ENCODE peak calls at places on chromosome 11, in ten cellular contexts. One of them, this sample, is unnamed.

GRCh38 chr11:65868076-65868667 is 4.4 kb downstream of the EFEMP2 start:
- DNase-seq in uterus: peak; percentile 42
- DNase-seq in nephron progenitor cell: no peak
- DNase-seq in psoas muscle: no peak
- DNase-seq in WTC11: peak; percentile 73
- DNase-seq in A549: no peak
- DNase-seq in GM13976: no peak
- DNase-seq in GM12865: peak; percentile 39
- DNase-seq in HCT116: no peak
- DNase-seq in GM20000: no peak
- DNase-seq in this sample: no peak

GRCh38 chr11:113351061-113351460 is 36.5 kb upstream of the ANKK1 start:
- DNase-seq in WTC11: no peak
- DNase-seq in uterus: no peak
- DNase-seq in psoas muscle: no peak
- DNase-seq in GM12865: no peak
- DNase-seq in nephron progenitor cell: no peak
- DNase-seq in GM13976: no peak
- DNase-seq in HCT116: no peak
- DNase-seq in A549: no peak
- DNase-seq in GM20000: no peak
- DNase-seq in this sample: no peak

GRCh38 chr11:84648413-84648812 is 978.7 kb downstream of the DLG2 start:
- DNase-seq in GM12865: no peak
- DNase-seq in nephron progenitor cell: no peak
- DNase-seq in HCT116: no peak
- DNase-seq in uterus: no peak
- DNase-seq in psoas muscle: no peak
- DNase-seq in WTC11: peak; percentile 44
- DNase-seq in A549: no peak
- DNase-seq in GM13976: no peak
- DNase-seq in GM20000: no peak
- DNase-seq in this sample: no peak

GRCh38 chr11:95282337-95282751 is 51.3 kb upstream of the SESN3 start:
- DNase-seq in uterus: no peak
- DNase-seq in GM13976: no peak
- DNase-seq in WTC11: no peak
- DNase-seq in nephron progenitor cell: no peak
- DNase-seq in GM20000: no peak
- DNase-seq in psoas muscle: no peak
- DNase-seq in GM12865: no peak
- DNase-seq in HCT116: no peak
- DNase-seq in A549: no peak
- DNase-seq in this sample: no peak

GRCh38 chr11:130915556-130916237 is 582 bp downstream of the SNX19 start:
- DNase-seq in nephron progenitor cell: no peak
- DNase-seq in A549: no peak
- DNase-seq in uterus: no peak
- DNase-seq in psoas muscle: peak; percentile 50
- DNase-seq in GM13976: no peak
- DNase-seq in HCT116: no peak
- DNase-seq in GM12865: peak; percentile 37
- DNase-seq in WTC11: no peak
- DNase-seq in GM20000: no peak
- DNase-seq in this sample: no peak

GRCh38 chr11:63839508-63840355 is 822 bp downstream of the MARK2 start:
- DNase-seq in WTC11: no peak
- DNase-seq in GM12865: peak; percentile 55
- DNase-seq in psoas muscle: peak; percentile 62
- DNase-seq in HCT116: no peak
- DNase-seq in A549: no peak
- DNase-seq in GM13976: peak; percentile 23
- DNase-seq in uterus: peak; percentile 42
- DNase-seq in nephron progenitor cell: no peak
- DNase-seq in GM20000: no peak
- DNase-seq in this sample: no peak

GRCh38 chr11:76978239-76978638 is 56.0 kb upstream of the B3GNT6 start:
- DNase-seq in GM12865: no peak
- DNase-seq in HCT116: no peak
- DNase-seq in nephron progenitor cell: no peak
- DNase-seq in psoas muscle: no peak
- DNase-seq in WTC11: no peak
- DNase-seq in A549: no peak
- DNase-seq in GM13976: no peak
- DNase-seq in uterus: no peak
- DNase-seq in GM20000: no peak
- DNase-seq in this sample: no peak

GRCh38 chr11:28659716-28660348 is 551.6 kb downstream of the METTL15 start:
- DNase-seq in GM12865: no peak
- DNase-seq in WTC11: no peak
- DNase-seq in nephron progenitor cell: no peak
- DNase-seq in A549: no peak
- DNase-seq in psoas muscle: no peak
- DNase-seq in GM13976: no peak
- DNase-seq in GM20000: no peak
- DNase-seq in HCT116: no peak
- DNase-seq in uterus: no peak
- DNase-seq in this sample: no peak

GRCh38 chr11:35602160-35602793 is 16.0 kb upstream of the FJX1 start:
- DNase-seq in uterus: no peak
- DNase-seq in HCT116: no peak
- DNase-seq in A549: no peak
- DNase-seq in GM12865: no peak
- DNase-seq in GM13976: no peak
- DNase-seq in WTC11: no peak
- DNase-seq in psoas muscle: no peak
- DNase-seq in nephron progenitor cell: no peak
- DNase-seq in GM20000: no peak
- DNase-seq in this sample: no peak

GRCh38 chr11:128522063-128522942 is 65.1 kb downstream of the ETS1 start:
- DNase-seq in A549: peak; percentile 62
- DNase-seq in GM20000: peak; percentile 97
- DNase-seq in psoas muscle: peak; percentile 96
- DNase-seq in WTC11: peak; percentile 93
- DNase-seq in GM12865: peak; percentile 96
- DNase-seq in HCT116: peak; percentile 82
- DNase-seq in uterus: peak; percentile 92
- DNase-seq in nephron progenitor cell: peak; percentile 94
- DNase-seq in GM13976: peak; percentile 96
- DNase-seq in this sample: peak; percentile 88

GRCh38 chr11:367956-368413 is 1.3 kb upstream of the B4GALNT4 start:
- DNase-seq in GM12865: no peak
- DNase-seq in GM20000: no peak
- DNase-seq in uterus: no peak
- DNase-seq in WTC11: no peak
- DNase-seq in psoas muscle: no peak
- DNase-seq in GM13976: no peak
- DNase-seq in nephron progenitor cell: no peak
- DNase-seq in A549: no peak
- DNase-seq in HCT116: no peak
- DNase-seq in this sample: no peak

GRCh38 chr11:130202818-130203671 is 43.5 kb downstream of the ST14 start:
- DNase-seq in nephron progenitor cell: no peak
- DNase-seq in WTC11: no peak
- DNase-seq in GM12865: no peak
- DNase-seq in uterus: no peak
- DNase-seq in A549: no peak
- DNase-seq in GM20000: peak; percentile 12
- DNase-seq in HCT116: no peak
- DNase-seq in GM13976: no peak
- DNase-seq in psoas muscle: no peak
- DNase-seq in this sample: no peak

GRCh38 chr11:110531056-110531756 is 101.5 kb downstream of the FDX1 start:
- DNase-seq in WTC11: no peak
- DNase-seq in uterus: no peak
- DNase-seq in GM12865: no peak
- DNase-seq in HCT116: no peak
- DNase-seq in nephron progenitor cell: peak; percentile 5
- DNase-seq in GM13976: no peak
- DNase-seq in A549: no peak
- DNase-seq in psoas muscle: no peak
- DNase-seq in GM20000: no peak
- DNase-seq in this sample: no peak

GRCh38 chr11:45252877-45253276 is 33.3 kb downstream of the SYT13 start:
- DNase-seq in A549: no peak
- DNase-seq in nephron progenitor cell: no peak
- DNase-seq in GM13976: no peak
- DNase-seq in GM20000: no peak
- DNase-seq in GM12865: no peak
- DNase-seq in uterus: no peak
- DNase-seq in HCT116: no peak
- DNase-seq in WTC11: no peak
- DNase-seq in psoas muscle: no peak
- DNase-seq in this sample: no peak

GRCh38 chr11:95081412-95081811 is 8.2 kb upstream of the ENDOD1 start:
- DNase-seq in psoas muscle: peak; percentile 46
- DNase-seq in HCT116: no peak
- DNase-seq in uterus: peak; percentile 41
- DNase-seq in GM20000: no peak
- DNase-seq in GM12865: no peak
- DNase-seq in A549: no peak
- DNase-seq in GM13976: no peak
- DNase-seq in nephron progenitor cell: no peak
- DNase-seq in WTC11: no peak
- DNase-seq in this sample: no peak

GRCh38 chr11:117903505-117904382 is 25.5 kb downstream of the TMPRSS13 start:
- DNase-seq in GM20000: no peak
- DNase-seq in HCT116: no peak
- DNase-seq in A549: no peak
- DNase-seq in WTC11: no peak
- DNase-seq in psoas muscle: peak; percentile 32
- DNase-seq in uterus: peak; percentile 16
- DNase-seq in GM12865: no peak
- DNase-seq in nephron progenitor cell: no peak
- DNase-seq in GM13976: no peak
- DNase-seq in this sample: no peak

GRCh38 chr11:63504933-63505586 is 824 bp upstream of the LGALS12 start:
- DNase-seq in GM12865: no peak
- DNase-seq in nephron progenitor cell: no peak
- DNase-seq in GM20000: peak; percentile 3
- DNase-seq in psoas muscle: peak; percentile 63
- DNase-seq in A549: no peak
- DNase-seq in uterus: no peak
- DNase-seq in GM13976: no peak
- DNase-seq in WTC11: no peak
- DNase-seq in HCT116: no peak
- DNase-seq in this sample: no peak

GRCh38 chr11:29093416-29093815 is 923.4 kb downstream of the KCNA4 start:
- DNase-seq in GM13976: no peak
- DNase-seq in GM20000: no peak
- DNase-seq in GM12865: no peak
- DNase-seq in A549: peak; percentile 33
- DNase-seq in WTC11: no peak
- DNase-seq in psoas muscle: no peak
- DNase-seq in uterus: no peak
- DNase-seq in nephron progenitor cell: no peak
- DNase-seq in HCT116: no peak
- DNase-seq in this sample: no peak

GRCh38 chr11:119891392-119891791 is 162.4 kb upstream of the NECTIN1 start:
- DNase-seq in GM20000: no peak
- DNase-seq in nephron progenitor cell: no peak
- DNase-seq in WTC11: no peak
- DNase-seq in uterus: no peak
- DNase-seq in HCT116: no peak
- DNase-seq in GM13976: no peak
- DNase-seq in GM12865: no peak
- DNase-seq in A549: no peak
- DNase-seq in psoas muscle: no peak
- DNase-seq in this sample: no peak

GRCh38 chr11:34250732-34251639 is 106.8 kb downstream of the ABTB2 start:
- DNase-seq in uterus: peak; percentile 35
- DNase-seq in GM20000: peak; percentile 29
- DNase-seq in HCT116: peak; percentile 75
- DNase-seq in GM13976: peak; percentile 45
- DNase-seq in psoas muscle: peak; percentile 91
- DNase-seq in WTC11: peak; percentile 28
- DNase-seq in A549: peak; percentile 71
- DNase-seq in nephron progenitor cell: peak; percentile 40
- DNase-seq in GM12865: peak; percentile 56
- DNase-seq in this sample: peak; percentile 63

GRCh38 chr11:2933376-2934056 is 4.3 kb upstream of the PHLDA2 start:
- DNase-seq in WTC11: peak; percentile 14
- DNase-seq in HCT116: peak; percentile 89
- DNase-seq in GM20000: no peak
- DNase-seq in A549: peak; percentile 62
- DNase-seq in psoas muscle: peak; percentile 83
- DNase-seq in nephron progenitor cell: no peak
- DNase-seq in uterus: no peak
- DNase-seq in GM13976: peak; percentile 29
- DNase-seq in GM12865: peak; percentile 58
- DNase-seq in this sample: no peak

GRCh38 chr11:12016246-12016645 is 7.8 kb upstream of the DKK3 start:
- DNase-seq in HCT116: no peak
- DNase-seq in uterus: no peak
- DNase-seq in psoas muscle: no peak
- DNase-seq in GM20000: no peak
- DNase-seq in GM12865: no peak
- DNase-seq in A549: no peak
- DNase-seq in nephron progenitor cell: no peak
- DNase-seq in WTC11: no peak
- DNase-seq in GM13976: no peak
- DNase-seq in this sample: no peak
- TF ChIP-seq CTCF in HCT116: no peak
- TF ChIP-seq CTCF in uterus: peak; percentile 12
- TF ChIP-seq CTCF in psoas muscle: no peak
- TF ChIP-seq CTCF in GM20000: no peak
- TF ChIP-seq CTCF in GM12865: no peak
- TF ChIP-seq CTCF in A549: no peak
- TF ChIP-seq CTCF in nephron progenitor cell: no peak
- TF ChIP-seq CTCF in WTC11: no peak
- TF ChIP-seq CTCF in GM13976: no peak
- TF ChIP-seq CTCF in this sample: no peak

GRCh38 chr11:125393331-125393730 is 102.7 kb downstream of the FEZ1 start:
- DNase-seq in GM13976: no peak
- DNase-seq in GM20000: no peak
- DNase-seq in WTC11: no peak
- DNase-seq in HCT116: no peak
- DNase-seq in GM12865: no peak
- DNase-seq in uterus: no peak
- DNase-seq in nephron progenitor cell: no peak
- DNase-seq in A549: no peak
- DNase-seq in psoas muscle: no peak
- DNase-seq in this sample: no peak
- TF ChIP-seq CTCF in GM13976: no peak
- TF ChIP-seq CTCF in GM20000: no peak
- TF ChIP-seq CTCF in WTC11: no peak
- TF ChIP-seq CTCF in HCT116: peak; percentile 20
- TF ChIP-seq CTCF in GM12865: peak; percentile 9
- TF ChIP-seq CTCF in uterus: no peak
- TF ChIP-seq CTCF in nephron progenitor cell: no peak
- TF ChIP-seq CTCF in A549: no peak
- TF ChIP-seq CTCF in psoas muscle: no peak
- TF ChIP-seq CTCF in this sample: no peak

GRCh38 chr11:18010271-18010670 is 2.6 kb downstream of the SERGEF start:
- DNase-seq in HCT116: no peak
- DNase-seq in GM13976: no peak
- DNase-seq in GM12865: peak; percentile 6
- DNase-seq in psoas muscle: no peak
- DNase-seq in GM20000: no peak
- DNase-seq in WTC11: no peak
- DNase-seq in nephron progenitor cell: no peak
- DNase-seq in uterus: no peak
- DNase-seq in A549: no peak
- DNase-seq in this sample: no peak
- TF ChIP-seq CTCF in HCT116: no peak
- TF ChIP-seq CTCF in GM13976: peak; percentile 14
- TF ChIP-seq CTCF in GM12865: no peak
- TF ChIP-seq CTCF in psoas muscle: no peak
- TF ChIP-seq CTCF in GM20000: no peak
- TF ChIP-seq CTCF in WTC11: no peak
- TF ChIP-seq CTCF in nephron progenitor cell: no peak
- TF ChIP-seq CTCF in uterus: no peak
- TF ChIP-seq CTCF in A549: no peak
- TF ChIP-seq CTCF in this sample: no peak

GRCh38 chr11:133338588-133338987 is 193.7 kb downstream of the OPCML start:
- DNase-seq in HCT116: no peak
- DNase-seq in A549: no peak
- DNase-seq in GM13976: no peak
- DNase-seq in WTC11: no peak
- DNase-seq in GM12865: no peak
- DNase-seq in nephron progenitor cell: no peak
- DNase-seq in psoas muscle: no peak
- DNase-seq in GM20000: no peak
- DNase-seq in uterus: no peak
- DNase-seq in this sample: no peak
- TF ChIP-seq CTCF in HCT116: no peak
- TF ChIP-seq CTCF in A549: no peak
- TF ChIP-seq CTCF in GM13976: no peak
- TF ChIP-seq CTCF in WTC11: no peak
- TF ChIP-seq CTCF in GM12865: no peak
- TF ChIP-seq CTCF in nephron progenitor cell: no peak
- TF ChIP-seq CTCF in psoas muscle: no peak
- TF ChIP-seq CTCF in GM20000: no peak
- TF ChIP-seq CTCF in uterus: no peak
- TF ChIP-seq CTCF in this sample: no peak